ENCODE peak calls at places on chromosomes 2 and 18, in six cellular contexts. One of them, this sample, is unnamed.

GRCh38 chr2:9984861-9985480 is 33.5 kb downstream of the GRHL1 start:
- DNase-seq in colonic mucosa: peak
- DNase-seq in NCI-H1092: no peak
- DNase-seq in effector CD8-positive, alpha-beta T cell: no peak
- DNase-seq in HS-27A: no peak
- DNase-seq in left lobe of liver: no peak
- DNase-seq in this sample: no peak

GRCh38 chr18:37519506-37520135 is 46.0 kb downstream of the CELF4 start:
- DNase-seq in colonic mucosa: no peak
- DNase-seq in NCI-H1092: no peak
- DNase-seq in effector CD8-positive, alpha-beta T cell: no peak
- DNase-seq in HS-27A: no peak
- DNase-seq in left lobe of liver: no peak
- DNase-seq in this sample: no peak

GRCh38 chr2:147352294-147352693 is 492.5 kb upstream of the ACVR2A start:
- DNase-seq in colonic mucosa: no peak
- DNase-seq in NCI-H1092: peak
- DNase-seq in effector CD8-positive, alpha-beta T cell: no peak
- DNase-seq in HS-27A: no peak
- DNase-seq in left lobe of liver: no peak
- DNase-seq in this sample: no peak

GRCh38 chr2:173205375-173205774 is 129.7 kb downstream of the MAP3K20 start:
- DNase-seq in colonic mucosa: no peak
- DNase-seq in NCI-H1092: no peak
- DNase-seq in effector CD8-positive, alpha-beta T cell: no peak
- DNase-seq in HS-27A: no peak
- DNase-seq in left lobe of liver: peak
- DNase-seq in this sample: no peak

GRCh38 chr18:76208632-76209308 is 286.3 kb downstream of the ZNF516 start:
- DNase-seq in colonic mucosa: no peak
- DNase-seq in NCI-H1092: no peak
- DNase-seq in effector CD8-positive, alpha-beta T cell: no peak
- DNase-seq in HS-27A: no peak
- DNase-seq in left lobe of liver: no peak
- DNase-seq in this sample: no peak

GRCh38 chr2:1833046-1833445 is 88.7 kb upstream of the PXDN start:
- DNase-seq in colonic mucosa: no peak
- DNase-seq in NCI-H1092: no peak
- DNase-seq in effector CD8-positive, alpha-beta T cell: no peak
- DNase-seq in HS-27A: no peak
- DNase-seq in left lobe of liver: no peak
- DNase-seq in this sample: no peak

GRCh38 chr2:28821295-28821958 is 10.8 kb downstream of the SPDYA start:
- DNase-seq in colonic mucosa: peak
- DNase-seq in NCI-H1092: no peak
- DNase-seq in effector CD8-positive, alpha-beta T cell: peak
- DNase-seq in HS-27A: peak
- DNase-seq in left lobe of liver: peak
- DNase-seq in this sample: peak

GRCh38 chr2:74764429-74765272 is 69.3 kb upstream of the HK2 start:
- DNase-seq in colonic mucosa: no peak
- DNase-seq in NCI-H1092: no peak
- DNase-seq in effector CD8-positive, alpha-beta T cell: no peak
- DNase-seq in HS-27A: no peak
- DNase-seq in left lobe of liver: no peak
- DNase-seq in this sample: peak

GRCh38 chr2:100008960-100009359 is 133.4 kb downstream of the AFF3 start:
- DNase-seq in colonic mucosa: no peak
- DNase-seq in NCI-H1092: no peak
- DNase-seq in effector CD8-positive, alpha-beta T cell: no peak
- DNase-seq in HS-27A: no peak
- DNase-seq in left lobe of liver: no peak
- DNase-seq in this sample: peak

GRCh38 chr18:980586-980985 is 75.9 kb downstream of the ADCYAP1 start:
- DNase-seq in colonic mucosa: no peak
- DNase-seq in NCI-H1092: no peak
- DNase-seq in effector CD8-positive, alpha-beta T cell: no peak
- DNase-seq in HS-27A: no peak
- DNase-seq in left lobe of liver: no peak
- DNase-seq in this sample: no peak

GRCh38 chr2:101699191-101699938 is 1.9 kb downstream of the MAP4K4 start:
- DNase-seq in colonic mucosa: no peak
- DNase-seq in NCI-H1092: no peak
- DNase-seq in effector CD8-positive, alpha-beta T cell: no peak
- DNase-seq in HS-27A: no peak
- DNase-seq in left lobe of liver: no peak
- DNase-seq in this sample: peak

GRCh38 chr2:86201951-86202692 is 2.9 kb downstream of the MRPL35 start:
- DNase-seq in colonic mucosa: no peak
- DNase-seq in NCI-H1092: no peak
- DNase-seq in effector CD8-positive, alpha-beta T cell: no peak
- DNase-seq in HS-27A: no peak
- DNase-seq in left lobe of liver: no peak
- DNase-seq in this sample: no peak

GRCh38 chr2:136527560-136527959 is 237.8 kb upstream of the THSD7B start:
- DNase-seq in colonic mucosa: no peak
- DNase-seq in NCI-H1092: no peak
- DNase-seq in effector CD8-positive, alpha-beta T cell: no peak
- DNase-seq in HS-27A: peak
- DNase-seq in left lobe of liver: no peak
- DNase-seq in this sample: peak

GRCh38 chr2:205903549-205904129 is 182.3 kb downstream of the INO80D start:
- DNase-seq in colonic mucosa: peak
- DNase-seq in NCI-H1092: no peak
- DNase-seq in effector CD8-positive, alpha-beta T cell: no peak
- DNase-seq in HS-27A: no peak
- DNase-seq in left lobe of liver: peak
- DNase-seq in this sample: peak

GRCh38 chr2:139122711-139123158 is 342.5 kb upstream of the NXPH2 start:
- DNase-seq in colonic mucosa: no peak
- DNase-seq in NCI-H1092: no peak
- DNase-seq in effector CD8-positive, alpha-beta T cell: no peak
- DNase-seq in HS-27A: peak
- DNase-seq in left lobe of liver: no peak
- DNase-seq in this sample: peak

GRCh38 chr18:36364911-36365624 is 67.6 kb downstream of the FHOD3 start:
- DNase-seq in colonic mucosa: no peak
- DNase-seq in NCI-H1092: no peak
- DNase-seq in effector CD8-positive, alpha-beta T cell: no peak
- DNase-seq in HS-27A: no peak
- DNase-seq in left lobe of liver: no peak
- DNase-seq in this sample: no peak

GRCh38 chr2:128631698-128632490 is 313.2 kb upstream of the HS6ST1 start:
- DNase-seq in colonic mucosa: no peak
- DNase-seq in NCI-H1092: no peak
- DNase-seq in effector CD8-positive, alpha-beta T cell: no peak
- DNase-seq in HS-27A: no peak
- DNase-seq in left lobe of liver: peak
- DNase-seq in this sample: no peak

GRCh38 chr18:650428-650858 is 7.0 kb upstream of the TYMS start:
- DNase-seq in colonic mucosa: no peak
- DNase-seq in NCI-H1092: no peak
- DNase-seq in effector CD8-positive, alpha-beta T cell: no peak
- DNase-seq in HS-27A: no peak
- DNase-seq in left lobe of liver: no peak
- DNase-seq in this sample: peak

GRCh38 chr2:68469935-68470334 is 2.5 kb downstream of the APLF start:
- DNase-seq in colonic mucosa: no peak
- DNase-seq in NCI-H1092: no peak
- DNase-seq in effector CD8-positive, alpha-beta T cell: no peak
- DNase-seq in HS-27A: no peak
- DNase-seq in left lobe of liver: no peak
- DNase-seq in this sample: no peak

GRCh38 chr2:31241625-31242270 is 7.8 kb downstream of the EHD3 start:
- DNase-seq in colonic mucosa: no peak
- DNase-seq in NCI-H1092: no peak
- DNase-seq in effector CD8-positive, alpha-beta T cell: no peak
- DNase-seq in HS-27A: no peak
- DNase-seq in left lobe of liver: no peak
- DNase-seq in this sample: no peak

GRCh38 chr2:235674812-235675211 is 181.0 kb downstream of the AGAP1 start:
- DNase-seq in colonic mucosa: no peak
- DNase-seq in NCI-H1092: no peak
- DNase-seq in effector CD8-positive, alpha-beta T cell: no peak
- DNase-seq in HS-27A: no peak
- DNase-seq in left lobe of liver: no peak
- DNase-seq in this sample: no peak

GRCh38 chr2:220320326-220320725 is 692.9 kb downstream of the SLC4A3 start:
- DNase-seq in colonic mucosa: no peak
- DNase-seq in NCI-H1092: no peak
- DNase-seq in effector CD8-positive, alpha-beta T cell: no peak
- DNase-seq in HS-27A: no peak
- DNase-seq in left lobe of liver: no peak
- DNase-seq in this sample: no peak

GRCh38 chr2:205733648-205734047 is 51.3 kb downstream of the NRP2 start:
- DNase-seq in colonic mucosa: no peak
- DNase-seq in NCI-H1092: no peak
- DNase-seq in effector CD8-positive, alpha-beta T cell: no peak
- DNase-seq in HS-27A: no peak
- DNase-seq in left lobe of liver: no peak
- DNase-seq in this sample: no peak

GRCh38 chr2:166385313-166385712 is 9.6 kb upstream of the SCN9A start:
- DNase-seq in colonic mucosa: no peak
- DNase-seq in NCI-H1092: no peak
- DNase-seq in effector CD8-positive, alpha-beta T cell: no peak
- DNase-seq in HS-27A: no peak
- DNase-seq in left lobe of liver: no peak
- DNase-seq in this sample: no peak

GRCh38 chr18:33757037-33757436 is 179.0 kb downstream of the ASXL3 start:
- DNase-seq in colonic mucosa: no peak
- DNase-seq in NCI-H1092: peak
- DNase-seq in effector CD8-positive, alpha-beta T cell: no peak
- DNase-seq in HS-27A: no peak
- DNase-seq in left lobe of liver: no peak
- DNase-seq in this sample: no peak

GRCh38 chr2:37871453-37872191 is 53.5 kb upstream of the RMDN2 start:
- DNase-seq in colonic mucosa: no peak
- DNase-seq in NCI-H1092: no peak
- DNase-seq in effector CD8-positive, alpha-beta T cell: no peak
- DNase-seq in HS-27A: no peak
- DNase-seq in left lobe of liver: no peak
- DNase-seq in this sample: peak

GRCh38 chr2:100818606-100819364 is 1.2 kb upstream of the NPAS2 start:
- DNase-seq in colonic mucosa: peak
- DNase-seq in NCI-H1092: no peak
- DNase-seq in effector CD8-positive, alpha-beta T cell: no peak
- DNase-seq in HS-27A: no peak
- DNase-seq in left lobe of liver: peak
- DNase-seq in this sample: no peak

GRCh38 chr2:177830881-177831386 is 241.6 kb downstream of the PDE11A start:
- DNase-seq in colonic mucosa: no peak
- DNase-seq in NCI-H1092: peak
- DNase-seq in effector CD8-positive, alpha-beta T cell: no peak
- DNase-seq in HS-27A: no peak
- DNase-seq in left lobe of liver: no peak
- DNase-seq in this sample: no peak

GRCh38 chr2:207289295-207290018 is 123.7 kb upstream of the KLF7 start:
- DNase-seq in colonic mucosa: no peak
- DNase-seq in NCI-H1092: no peak
- DNase-seq in effector CD8-positive, alpha-beta T cell: no peak
- DNase-seq in HS-27A: no peak
- DNase-seq in left lobe of liver: no peak
- DNase-seq in this sample: no peak

GRCh38 chr18:23822590-23823385 is 133.5 kb downstream of the LAMA3 start:
- DNase-seq in colonic mucosa: no peak
- DNase-seq in NCI-H1092: no peak
- DNase-seq in effector CD8-positive, alpha-beta T cell: no peak
- DNase-seq in HS-27A: peak
- DNase-seq in left lobe of liver: no peak
- DNase-seq in this sample: no peak

GRCh38 chr2:12816379-12817306 is 99.9 kb downstream of the TRIB2 start:
- DNase-seq in colonic mucosa: no peak
- DNase-seq in NCI-H1092: no peak
- DNase-seq in effector CD8-positive, alpha-beta T cell: no peak
- DNase-seq in HS-27A: peak
- DNase-seq in left lobe of liver: no peak
- DNase-seq in this sample: no peak

GRCh38 chr2:75041791-75042231 is 83.4 kb downstream of the POLE4 start:
- DNase-seq in colonic mucosa: no peak
- DNase-seq in NCI-H1092: no peak
- DNase-seq in effector CD8-positive, alpha-beta T cell: no peak
- DNase-seq in HS-27A: no peak
- DNase-seq in left lobe of liver: no peak
- DNase-seq in this sample: no peak

GRCh38 chr2:73006969-73007710 is 64.4 kb downstream of the SFXN5 start:
- DNase-seq in colonic mucosa: no peak
- DNase-seq in NCI-H1092: no peak
- DNase-seq in effector CD8-positive, alpha-beta T cell: no peak
- DNase-seq in HS-27A: no peak
- DNase-seq in left lobe of liver: no peak
- DNase-seq in this sample: no peak

This sample was measured in NB4.